ENCODE peak calls at places on chromosomes 3 and 15, in five cellular contexts. J is ELR; U is stimulated activated CD4-positive, alpha-beta T cell treated with anti-CD3 and anti-CD28 coated beads, Interleukin-4, amount 100 ng/mL, for 48 hours; H is activated T-cell treated with anti-CD3 and anti-CD28 coated beads for 1 hour; A is activated CD4-positive, alpha-beta T cell treated with anti-CD3 and anti-CD28 coated beads, Interleukin-2, amount 50 U/mL, for 4 hours. Z is an unnamed sample.

GRCh38 chr3:11580645-11581044 is 63.1 kb downstream of the VGLL4 start:
- DNase-seq in H (no peak), J (no peak), U (no peak), A (no peak), Z (no peak)

GRCh38 chr3:171676600-171677175 is 133.6 kb downstream of the PLD1 start:
- DNase-seq in U (no peak), A (no peak), J (no peak), H (no peak), Z (no peak)

GRCh38 chr3:7282988-7283387 is 422.1 kb downstream of the GRM7 start:
- DNase-seq in A (no peak), U (no peak), H (no peak), J (no peak), Z (no peak)

GRCh38 chr15:35023794-35024193 is 35.7 kb upstream of the ZNF770 start:
- DNase-seq in H (no peak), A (no peak), U (no peak), J (no peak), Z (no peak)

GRCh38 chr15:49492834-49493233 is 69.8 kb downstream of the FGF7 start:
- DNase-seq in A (no peak), H (no peak), U (no peak), J (peak), Z (no peak)

GRCh38 chr15:93052090-93052892 is 36.7 kb downstream of the RGMA start:
- DNase-seq in A (no peak), U (no peak), H (no peak), J (no peak), Z (no peak)

GRCh38 chr15:27704939-27705514 is 394.1 kb downstream of the OCA2 start:
- DNase-seq in J (no peak), A (no peak), U (no peak), H (no peak), Z (no peak)

GRCh38 chr3:14222900-14223594 is 44.4 kb downstream of the LSM3 start:
- DNase-seq in U (no peak), H (no peak), J (no peak), A (no peak), Z (no peak)

GRCh38 chr3:55658297-55659022 is 171.4 kb upstream of the WNT5A start:
- DNase-seq in J (no peak), H (no peak), U (no peak), A (no peak), Z (no peak)

GRCh38 chr3:86982883-86983282 is 8.1 kb downstream of the VGLL3 start:
- DNase-seq in J (peak), A (no peak), H (no peak), U (no peak), Z (no peak)

GRCh38 chr3:42024578-42025387 is 62.9 kb upstream of the ULK4 start:
- DNase-seq in A (no peak), U (no peak), J (no peak), H (no peak), Z (no peak)

GRCh38 chr3:64267774-64268604 is 42.7 kb upstream of the PRICKLE2 start:
- DNase-seq in A (no peak), J (peak), U (no peak), H (no peak), Z (no peak)

GRCh38 chr3:10834951-10835350 is 18.9 kb downstream of the SLC6A11 start:
- DNase-seq in H (no peak), A (no peak), J (no peak), U (no peak), Z (no peak)

GRCh38 chr15:96695426-96695825 is 364.9 kb downstream of the NR2F2 start:
- DNase-seq in H (no peak), U (no peak), J (no peak), A (no peak), Z (no peak)

GRCh38 chr3:194766845-194767244 is 81.2 kb downstream of the FAM43A start:
- DNase-seq in J (no peak), A (no peak), U (no peak), H (no peak), Z (no peak)

GRCh38 chr15:95044780-95045417 is 813.5 kb downstream of the MCTP2 start:
- DNase-seq in H (no peak), U (no peak), A (no peak), J (no peak), Z (no peak)

GRCh38 chr15:88430051-88430450 is 37.1 kb downstream of the MRPL46 start:
- DNase-seq in A (no peak), H (no peak), J (no peak), U (no peak), Z (no peak)

Z was measured in GM18507.